ENCODE peak calls at places on chromosomes 2 and 18, in seven cellular contexts. One of them, this sample, is unnamed.
A peak's percentile ranks its signal among the peaks of the same experiment; 100 is the strongest.

GRCh38 chr18:11962586-11962985 is 18.7 kb upstream of the IMPA2 start:
- DNase-seq in heart left ventricle: no peak
- DNase-seq in uterus: no peak
- DNase-seq in GM12891: no peak
- DNase-seq in HCT116: no peak
- DNase-seq in tibial nerve: no peak
- DNase-seq in right lobe of liver: no peak
- DNase-seq in this sample: no peak

GRCh38 chr18:49041677-49042570 is 91.2 kb upstream of the SMAD7 start:
- DNase-seq in heart left ventricle: peak; percentile 50
- DNase-seq in uterus: peak; percentile 60
- DNase-seq in GM12891: no peak
- DNase-seq in HCT116: peak; percentile 16
- DNase-seq in tibial nerve: no peak
- DNase-seq in right lobe of liver: no peak
- DNase-seq in this sample: no peak

GRCh38 chr2:118013221-118013723 is 598 bp downstream of the CCDC93 start:
- DNase-seq in heart left ventricle: peak; percentile 52
- DNase-seq in uterus: peak; percentile 25
- DNase-seq in GM12891: peak; percentile 56
- DNase-seq in HCT116: no peak
- DNase-seq in tibial nerve: no peak
- DNase-seq in right lobe of liver: peak; percentile 75
- DNase-seq in this sample: peak; percentile 70

GRCh38 chr2:237456200-237456731 is 30.8 kb upstream of the MLPH start:
- DNase-seq in heart left ventricle: peak; percentile 75
- DNase-seq in uterus: peak; percentile 79
- DNase-seq in GM12891: no peak
- DNase-seq in HCT116: no peak
- DNase-seq in tibial nerve: no peak
- DNase-seq in right lobe of liver: no peak
- DNase-seq in this sample: peak; percentile 61

GRCh38 chr2:29601872-29602271 is 319.5 kb downstream of the ALK start:
- DNase-seq in heart left ventricle: no peak
- DNase-seq in uterus: no peak
- DNase-seq in GM12891: no peak
- DNase-seq in HCT116: no peak
- DNase-seq in tibial nerve: no peak
- DNase-seq in right lobe of liver: no peak
- DNase-seq in this sample: no peak

GRCh38 chr2:96359310-96359709 is 23.7 kb downstream of the NCAPH start:
- DNase-seq in heart left ventricle: no peak
- DNase-seq in uterus: no peak
- DNase-seq in GM12891: no peak
- DNase-seq in HCT116: no peak
- DNase-seq in tibial nerve: no peak
- DNase-seq in right lobe of liver: no peak
- DNase-seq in this sample: no peak

GRCh38 chr2:191593622-191594416 is 84.1 kb upstream of the NABP1 start:
- DNase-seq in heart left ventricle: no peak
- DNase-seq in uterus: no peak
- DNase-seq in GM12891: no peak
- DNase-seq in HCT116: no peak
- DNase-seq in tibial nerve: no peak
- DNase-seq in right lobe of liver: no peak
- DNase-seq in this sample: peak; percentile 19

GRCh38 chr2:112768432-112768831 is 4.0 kb upstream of the CKAP2L start:
- DNase-seq in heart left ventricle: no peak
- DNase-seq in uterus: no peak
- DNase-seq in GM12891: no peak
- DNase-seq in HCT116: no peak
- DNase-seq in tibial nerve: no peak
- DNase-seq in right lobe of liver: no peak
- DNase-seq in this sample: no peak

GRCh38 chr2:44188696-44189095 is 20.0 kb downstream of the PPM1B start:
- DNase-seq in heart left ventricle: no peak
- DNase-seq in uterus: no peak
- DNase-seq in GM12891: no peak
- DNase-seq in HCT116: no peak
- DNase-seq in tibial nerve: no peak
- DNase-seq in right lobe of liver: no peak
- DNase-seq in this sample: no peak

GRCh38 chr2:158024288-158024898 is 77.3 kb upstream of the UPP2 start:
- DNase-seq in heart left ventricle: peak; percentile 43
- DNase-seq in uterus: peak; percentile 34
- DNase-seq in GM12891: no peak
- DNase-seq in HCT116: no peak
- DNase-seq in tibial nerve: no peak
- DNase-seq in right lobe of liver: no peak
- DNase-seq in this sample: peak; percentile 17

GRCh38 chr2:75606851-75607798 is 39.5 kb upstream of the MRPL19 start:
- DNase-seq in heart left ventricle: no peak
- DNase-seq in uterus: no peak
- DNase-seq in GM12891: no peak
- DNase-seq in HCT116: no peak
- DNase-seq in tibial nerve: no peak
- DNase-seq in right lobe of liver: no peak
- DNase-seq in this sample: no peak

GRCh38 chr18:62044490-62045000 is 142.3 kb downstream of the PIGN start:
- DNase-seq in heart left ventricle: no peak
- DNase-seq in uterus: no peak
- DNase-seq in GM12891: no peak
- DNase-seq in HCT116: no peak
- DNase-seq in tibial nerve: no peak
- DNase-seq in right lobe of liver: no peak
- DNase-seq in this sample: no peak

GRCh38 chr2:85652056-85652455 is 15.9 kb downstream of the SFTPB start:
- DNase-seq in heart left ventricle: no peak
- DNase-seq in uterus: no peak
- DNase-seq in GM12891: no peak
- DNase-seq in HCT116: no peak
- DNase-seq in tibial nerve: no peak
- DNase-seq in right lobe of liver: no peak
- DNase-seq in this sample: no peak

GRCh38 chr2:114537777-114538176 is 95.3 kb downstream of the DPP10 start:
- DNase-seq in heart left ventricle: no peak
- DNase-seq in uterus: no peak
- DNase-seq in GM12891: no peak
- DNase-seq in HCT116: no peak
- DNase-seq in tibial nerve: no peak
- DNase-seq in right lobe of liver: no peak
- DNase-seq in this sample: no peak

GRCh38 chr2:227472265-227473018 is 486 bp downstream of the AGFG1 start:
- DNase-seq in heart left ventricle: peak; percentile 42
- DNase-seq in uterus: no peak
- DNase-seq in GM12891: peak; percentile 64
- DNase-seq in HCT116: no peak
- DNase-seq in tibial nerve: no peak
- DNase-seq in right lobe of liver: peak; percentile 69
- DNase-seq in this sample: peak; percentile 26

GRCh38 chr2:238558456-238559099 is 131.9 kb downstream of the ASB1 start:
- DNase-seq in heart left ventricle: no peak
- DNase-seq in uterus: no peak
- DNase-seq in GM12891: no peak
- DNase-seq in HCT116: no peak
- DNase-seq in tibial nerve: no peak
- DNase-seq in right lobe of liver: no peak
- DNase-seq in this sample: no peak

GRCh38 chr2:238557855-238558435 is 131.2 kb downstream of the ASB1 start:
- DNase-seq in heart left ventricle: no peak
- DNase-seq in uterus: no peak
- DNase-seq in GM12891: no peak
- DNase-seq in HCT116: no peak
- DNase-seq in tibial nerve: no peak
- DNase-seq in right lobe of liver: no peak
- DNase-seq in this sample: no peak

GRCh38 chr2:238562446-238562845 is 135.7 kb downstream of the ASB1 start:
- DNase-seq in heart left ventricle: no peak
- DNase-seq in uterus: no peak
- DNase-seq in GM12891: no peak
- DNase-seq in HCT116: no peak
- DNase-seq in tibial nerve: no peak
- DNase-seq in right lobe of liver: no peak
- DNase-seq in this sample: no peak

GRCh38 chr2:238561230-238561629 is 134.5 kb downstream of the ASB1 start:
- DNase-seq in heart left ventricle: no peak
- DNase-seq in uterus: no peak
- DNase-seq in GM12891: no peak
- DNase-seq in HCT116: no peak
- DNase-seq in tibial nerve: no peak
- DNase-seq in right lobe of liver: no peak
- DNase-seq in this sample: no peak

DNA sequence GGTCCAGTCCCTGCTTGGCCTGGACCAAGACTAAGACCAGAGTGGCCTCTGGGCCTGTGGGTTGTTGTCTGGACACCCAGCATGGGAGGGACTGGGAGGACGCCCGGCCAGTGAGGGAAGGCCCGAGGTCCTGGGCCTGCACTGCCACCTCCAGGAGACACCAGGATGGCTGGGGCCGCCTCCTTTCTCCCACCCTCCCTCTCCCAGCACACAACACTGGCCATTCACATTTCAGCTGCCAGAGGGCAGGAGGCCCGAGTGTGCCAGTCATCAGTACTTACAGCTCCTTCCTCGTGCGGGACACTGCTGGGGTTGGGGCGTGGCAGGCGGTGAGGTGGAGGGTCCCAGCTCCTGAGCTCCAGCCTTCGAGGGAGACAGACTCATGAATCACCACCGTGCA is 133.5 kb downstream of the ASB1 start:
- DNase-seq in heart left ventricle: no peak
- DNase-seq in uterus: no peak
- DNase-seq in GM12891: no peak
- DNase-seq in HCT116: no peak
- DNase-seq in tibial nerve: no peak
- DNase-seq in right lobe of liver: no peak
- DNase-seq in this sample: no peak
- TF ChIP-seq POLR2A in heart left ventricle: no peak
- TF ChIP-seq POLR2A in uterus: no peak
- TF ChIP-seq POLR2A in GM12891: no peak
- TF ChIP-seq POLR2A in HCT116: no peak
- TF ChIP-seq POLR2A in tibial nerve: no peak
- TF ChIP-seq POLR2A in right lobe of liver: no peak
- TF ChIP-seq POLR2A in this sample: no peak

DNA sequence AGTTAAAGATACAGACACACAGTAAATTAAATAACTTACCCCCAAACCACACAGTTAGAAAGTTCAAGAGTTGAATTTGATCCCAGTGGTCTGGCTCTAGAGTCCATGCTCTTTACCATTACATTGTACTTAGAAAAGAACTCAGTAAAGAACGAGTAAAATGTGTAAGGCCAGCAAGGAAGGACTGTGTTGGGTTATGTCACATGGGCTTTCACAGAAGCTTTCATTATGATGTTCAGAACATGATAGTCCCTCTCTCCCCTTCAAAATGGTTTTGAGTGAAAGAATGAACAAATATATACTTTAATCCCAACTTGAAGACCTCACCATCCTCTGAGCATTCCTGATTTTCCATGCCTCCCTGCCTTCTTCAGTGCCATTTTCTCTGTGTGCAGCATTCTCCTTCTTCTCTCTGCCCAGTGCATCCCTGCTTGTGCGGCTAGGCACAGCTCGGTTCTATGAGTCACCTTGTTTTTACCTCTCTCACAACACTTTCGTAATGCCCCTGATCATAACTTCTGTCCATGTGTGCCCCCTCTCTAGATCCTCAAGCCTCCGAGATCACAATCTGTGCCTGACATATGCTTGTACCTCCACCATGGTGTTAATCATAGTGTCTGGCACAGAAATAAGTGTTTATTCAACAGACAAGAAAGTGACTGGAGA is 22.0 kb downstream of the RASGRP3 start:
- DNase-seq in heart left ventricle: no peak
- DNase-seq in uterus: no peak
- DNase-seq in GM12891: no peak
- DNase-seq in HCT116: no peak
- DNase-seq in tibial nerve: no peak
- DNase-seq in right lobe of liver: no peak
- DNase-seq in this sample: no peak
- TF ChIP-seq POLR2A in heart left ventricle: no peak
- TF ChIP-seq POLR2A in uterus: no peak
- TF ChIP-seq POLR2A in GM12891: peak; percentile 22
- TF ChIP-seq POLR2A in HCT116: no peak
- TF ChIP-seq POLR2A in tibial nerve: no peak
- TF ChIP-seq POLR2A in right lobe of liver: no peak
- TF ChIP-seq POLR2A in this sample: no peak

DNA sequence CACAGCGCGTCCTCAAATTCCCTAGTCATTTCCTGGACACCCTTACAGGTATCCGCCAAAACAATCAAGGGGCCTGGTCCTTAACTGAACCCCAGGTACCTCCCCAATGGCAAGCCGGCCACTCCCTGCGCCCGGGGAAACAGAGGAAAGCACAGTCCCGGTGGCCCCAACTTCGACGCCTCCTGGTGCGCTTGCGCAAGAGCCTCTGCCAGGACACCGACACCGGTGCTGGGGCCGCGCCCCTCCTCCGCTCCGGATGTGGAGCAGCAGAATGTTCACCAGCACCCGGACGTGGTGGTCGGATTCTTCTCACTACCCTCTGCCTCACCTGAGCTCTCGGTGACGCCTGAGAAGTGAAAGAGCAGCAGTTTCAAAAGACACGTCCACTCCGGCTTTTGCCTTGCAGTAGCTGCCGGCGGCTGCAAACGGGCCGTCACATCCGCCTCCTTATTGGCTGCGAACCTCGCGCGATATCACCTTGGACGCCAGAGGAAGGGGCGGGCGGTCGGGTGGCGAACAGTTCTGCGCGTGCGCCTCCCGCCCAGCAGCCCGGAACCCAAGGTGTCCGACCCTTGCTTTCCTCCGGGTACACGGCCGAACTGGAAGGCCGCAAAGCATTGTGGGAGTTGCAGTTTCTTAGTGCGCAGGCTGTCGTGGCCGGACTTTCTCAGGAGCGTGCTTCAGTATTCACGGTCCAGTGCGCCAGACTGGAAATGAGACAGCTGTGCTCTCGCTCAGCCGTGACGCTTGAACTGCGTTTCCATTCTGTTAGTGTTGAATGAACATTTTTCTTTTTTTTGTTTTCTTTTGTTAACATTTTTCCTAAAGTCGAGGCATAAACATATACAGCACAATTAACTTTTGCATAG is at the start of gene TXNDC9:
- DNase-seq in heart left ventricle: peak; percentile 99
- DNase-seq in uterus: peak; percentile 98
- DNase-seq in GM12891: peak; percentile 84
- DNase-seq in HCT116: peak; percentile 99
- DNase-seq in tibial nerve: peak; percentile 94
- DNase-seq in right lobe of liver: peak; percentile 99
- DNase-seq in this sample: peak; percentile 78
- TF ChIP-seq POLR2A in heart left ventricle: peak; percentile 82
- TF ChIP-seq POLR2A in uterus: peak; percentile 11
- TF ChIP-seq POLR2A in GM12891: peak; percentile 97
- TF ChIP-seq POLR2A in HCT116: peak; percentile 85
- TF ChIP-seq POLR2A in tibial nerve: no peak
- TF ChIP-seq POLR2A in right lobe of liver: peak; percentile 67
- TF ChIP-seq POLR2A in this sample: peak; percentile 59

DNA sequence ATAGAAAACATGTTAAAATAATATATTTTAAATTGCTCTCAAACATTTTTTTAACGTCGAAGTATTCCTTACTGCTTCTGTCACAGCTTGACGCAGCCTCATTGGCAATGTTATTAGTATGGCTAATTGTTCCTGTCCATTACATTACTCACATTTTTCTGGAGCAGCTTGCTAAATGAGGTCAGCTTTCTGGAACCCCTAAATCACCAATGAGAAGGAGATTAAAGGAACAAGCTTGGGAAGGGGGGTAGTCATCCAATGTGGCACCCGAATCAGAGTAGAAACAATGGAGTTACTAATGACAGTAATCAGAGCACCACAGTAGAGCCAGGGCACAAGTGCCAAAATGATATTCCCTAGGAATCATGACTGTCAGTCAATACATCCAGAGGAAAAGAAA is 5.1 kb downstream of the NEUROD1 start:
- DNase-seq in heart left ventricle: no peak
- DNase-seq in uterus: no peak
- DNase-seq in GM12891: no peak
- DNase-seq in HCT116: no peak
- DNase-seq in tibial nerve: no peak
- DNase-seq in right lobe of liver: no peak
- DNase-seq in this sample: no peak
- TF ChIP-seq POLR2A in heart left ventricle: no peak
- TF ChIP-seq POLR2A in uterus: no peak
- TF ChIP-seq POLR2A in GM12891: no peak
- TF ChIP-seq POLR2A in HCT116: no peak
- TF ChIP-seq POLR2A in tibial nerve: no peak
- TF ChIP-seq POLR2A in right lobe of liver: no peak
- TF ChIP-seq POLR2A in this sample: no peak